ENCODE peak calls at places on chromosomes 1 and 21, in six cellular contexts. One of them, this sample, is unnamed.

GRCh38 chr1:78432016-78432415 is 58.8 kb upstream of the PTGFR start:
- DNase-seq in PC-9: no peak
- DNase-seq in fibroblast of pulmonary artery: no peak
- DNase-seq in psoas muscle: no peak
- DNase-seq in mesothelial cell of epicardium: no peak
- DNase-seq in neural progenitor cell: no peak
- DNase-seq in this sample: no peak

GRCh38 chr1:238951809-238952208 is 434.6 kb upstream of the CHRM3 start:
- DNase-seq in mesothelial cell of epicardium: no peak
- DNase-seq in psoas muscle: no peak
- DNase-seq in neural progenitor cell: peak; percentile 39
- DNase-seq in fibroblast of pulmonary artery: peak; percentile 47
- DNase-seq in PC-9: no peak
- DNase-seq in this sample: no peak

GRCh38 chr1:116667577-116668105 is at the start of gene IGSF3:
- DNase-seq in neural progenitor cell: peak; percentile 93
- DNase-seq in fibroblast of pulmonary artery: peak; percentile 33
- DNase-seq in PC-9: peak; percentile 67
- DNase-seq in psoas muscle: peak; percentile 79
- DNase-seq in mesothelial cell of epicardium: peak; percentile 71
- DNase-seq in this sample: peak; percentile 81

GRCh38 chr21:42041711-42042110 is 29.4 kb upstream of the UMODL1 start:
- DNase-seq in psoas muscle: no peak
- DNase-seq in fibroblast of pulmonary artery: no peak
- DNase-seq in neural progenitor cell: no peak
- DNase-seq in mesothelial cell of epicardium: no peak
- DNase-seq in PC-9: no peak
- DNase-seq in this sample: no peak

GRCh38 chr1:84299536-84300260 is 1.8 kb upstream of the SAMD13 start:
- DNase-seq in PC-9: no peak
- DNase-seq in mesothelial cell of epicardium: no peak
- DNase-seq in psoas muscle: no peak
- DNase-seq in fibroblast of pulmonary artery: peak; percentile 35
- DNase-seq in neural progenitor cell: no peak
- DNase-seq in this sample: no peak

GRCh38 chr1:228096416-228097332 is 6.5 kb downstream of the C1orf35 start:
- DNase-seq in fibroblast of pulmonary artery: no peak
- DNase-seq in PC-9: no peak
- DNase-seq in psoas muscle: peak; percentile 48
- DNase-seq in neural progenitor cell: no peak
- DNase-seq in mesothelial cell of epicardium: no peak
- DNase-seq in this sample: no peak

GRCh38 chr1:189405419-189405818 is 1072.2 kb downstream of the BRINP3 start:
- DNase-seq in mesothelial cell of epicardium: no peak
- DNase-seq in PC-9: no peak
- DNase-seq in psoas muscle: no peak
- DNase-seq in fibroblast of pulmonary artery: no peak
- DNase-seq in neural progenitor cell: peak; percentile 5
- DNase-seq in this sample: no peak

GRCh38 chr1:186948542-186948941 is 119.8 kb downstream of the PLA2G4A start:
- DNase-seq in neural progenitor cell: no peak
- DNase-seq in psoas muscle: no peak
- DNase-seq in fibroblast of pulmonary artery: peak; percentile 39
- DNase-seq in mesothelial cell of epicardium: no peak
- DNase-seq in PC-9: no peak
- DNase-seq in this sample: no peak

GRCh38 chr1:33182452-33182851 is 609 bp upstream of the TRIM62 start:
- DNase-seq in PC-9: no peak
- DNase-seq in neural progenitor cell: peak; percentile 45
- DNase-seq in fibroblast of pulmonary artery: peak; percentile 53
- DNase-seq in mesothelial cell of epicardium: no peak
- DNase-seq in psoas muscle: peak; percentile 68
- DNase-seq in this sample: no peak

GRCh38 chr1:88697503-88697902 is 13.4 kb downstream of the PKN2 start:
- DNase-seq in neural progenitor cell: peak; percentile 2
- DNase-seq in psoas muscle: no peak
- DNase-seq in mesothelial cell of epicardium: no peak
- DNase-seq in fibroblast of pulmonary artery: peak; percentile 32
- DNase-seq in PC-9: no peak
- DNase-seq in this sample: no peak

GRCh38 chr1:200620273-200621131 is at the start of gene KIF14:
- DNase-seq in psoas muscle: peak; percentile 96
- DNase-seq in PC-9: peak; percentile 81
- DNase-seq in mesothelial cell of epicardium: peak; percentile 87
- DNase-seq in neural progenitor cell: peak; percentile 97
- DNase-seq in fibroblast of pulmonary artery: peak; percentile 88
- DNase-seq in this sample: peak; percentile 93
- TF ChIP-seq CTCF in psoas muscle: no peak
- TF ChIP-seq CTCF in PC-9: no peak
- TF ChIP-seq CTCF in mesothelial cell of epicardium: no peak
- TF ChIP-seq CTCF in neural progenitor cell: no peak
- TF ChIP-seq CTCF in fibroblast of pulmonary artery: no peak
- TF ChIP-seq CTCF in this sample: no peak

GRCh38 chr1:179445593-179445992 is 79.8 kb downstream of the AXDND1 start:
- DNase-seq in neural progenitor cell: no peak
- DNase-seq in mesothelial cell of epicardium: no peak
- DNase-seq in psoas muscle: no peak
- DNase-seq in PC-9: no peak
- DNase-seq in fibroblast of pulmonary artery: no peak
- DNase-seq in this sample: no peak
- TF ChIP-seq CTCF in neural progenitor cell: no peak
- TF ChIP-seq CTCF in mesothelial cell of epicardium: no peak
- TF ChIP-seq CTCF in psoas muscle: no peak
- TF ChIP-seq CTCF in PC-9: no peak
- TF ChIP-seq CTCF in fibroblast of pulmonary artery: no peak
- TF ChIP-seq CTCF in this sample: no peak

DNA sequence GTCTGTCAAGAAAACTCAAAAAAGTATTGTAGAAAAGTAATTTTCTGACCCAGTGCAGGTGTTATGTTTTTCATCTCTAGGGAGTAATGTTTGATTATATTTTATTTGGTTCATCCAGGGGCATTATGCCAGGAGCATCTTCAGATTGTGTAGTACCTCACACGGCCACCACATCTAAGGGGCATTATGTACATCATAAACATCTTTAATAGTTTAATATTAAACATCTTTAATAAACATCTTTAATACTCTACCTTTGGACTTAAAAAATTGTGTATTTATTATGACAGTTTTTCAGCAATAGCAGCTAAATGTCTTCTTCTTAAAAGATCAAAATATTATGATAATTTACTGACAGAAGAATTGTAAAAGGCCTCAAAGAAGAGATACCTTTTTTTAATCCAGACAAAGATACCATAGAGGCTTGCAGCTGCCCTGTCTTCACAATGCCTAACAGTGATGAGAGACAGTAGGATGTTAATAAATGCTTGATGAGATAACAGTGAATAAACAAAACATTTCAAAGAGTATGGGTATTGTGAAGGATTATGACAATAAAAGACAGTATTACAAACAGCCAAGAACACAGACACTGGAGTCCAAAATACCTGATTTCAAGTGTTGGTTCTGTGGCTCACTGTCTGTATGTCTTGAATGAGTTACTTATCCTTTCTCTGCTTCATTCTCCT is 240.9 kb upstream of the ADGRL2 start:
- DNase-seq in mesothelial cell of epicardium: no peak
- DNase-seq in PC-9: no peak
- DNase-seq in psoas muscle: no peak
- DNase-seq in fibroblast of pulmonary artery: peak; percentile 24
- DNase-seq in neural progenitor cell: no peak
- DNase-seq in this sample: no peak
- TF ChIP-seq CTCF in mesothelial cell of epicardium: peak; percentile 45
- TF ChIP-seq CTCF in PC-9: peak; percentile 67
- TF ChIP-seq CTCF in psoas muscle: no peak
- TF ChIP-seq CTCF in fibroblast of pulmonary artery: peak; percentile 36
- TF ChIP-seq CTCF in neural progenitor cell: no peak
- TF ChIP-seq CTCF in this sample: peak; percentile 65

GRCh38 chr1:153687346-153687745 is 8.9 kb downstream of the NPR1 start:
- DNase-seq in mesothelial cell of epicardium: no peak
- DNase-seq in neural progenitor cell: no peak
- DNase-seq in psoas muscle: no peak
- DNase-seq in PC-9: no peak
- DNase-seq in fibroblast of pulmonary artery: no peak
- DNase-seq in this sample: no peak

GRCh38 chr1:153683853-153684252 is 5.4 kb downstream of the NPR1 start:
- DNase-seq in psoas muscle: no peak
- DNase-seq in PC-9: peak; percentile 50
- DNase-seq in fibroblast of pulmonary artery: peak; percentile 57
- DNase-seq in neural progenitor cell: no peak
- DNase-seq in mesothelial cell of epicardium: no peak
- DNase-seq in this sample: no peak

GRCh38 chr1:153688283-153688682 is 9.8 kb downstream of the NPR1 start:
- DNase-seq in neural progenitor cell: no peak
- DNase-seq in PC-9: no peak
- DNase-seq in psoas muscle: no peak
- DNase-seq in fibroblast of pulmonary artery: no peak
- DNase-seq in mesothelial cell of epicardium: no peak
- DNase-seq in this sample: no peak

GRCh38 chr1:153684892-153685291 is 6.4 kb downstream of the NPR1 start:
- DNase-seq in neural progenitor cell: no peak
- DNase-seq in PC-9: no peak
- DNase-seq in psoas muscle: no peak
- DNase-seq in mesothelial cell of epicardium: no peak
- DNase-seq in fibroblast of pulmonary artery: no peak
- DNase-seq in this sample: no peak

DNA sequence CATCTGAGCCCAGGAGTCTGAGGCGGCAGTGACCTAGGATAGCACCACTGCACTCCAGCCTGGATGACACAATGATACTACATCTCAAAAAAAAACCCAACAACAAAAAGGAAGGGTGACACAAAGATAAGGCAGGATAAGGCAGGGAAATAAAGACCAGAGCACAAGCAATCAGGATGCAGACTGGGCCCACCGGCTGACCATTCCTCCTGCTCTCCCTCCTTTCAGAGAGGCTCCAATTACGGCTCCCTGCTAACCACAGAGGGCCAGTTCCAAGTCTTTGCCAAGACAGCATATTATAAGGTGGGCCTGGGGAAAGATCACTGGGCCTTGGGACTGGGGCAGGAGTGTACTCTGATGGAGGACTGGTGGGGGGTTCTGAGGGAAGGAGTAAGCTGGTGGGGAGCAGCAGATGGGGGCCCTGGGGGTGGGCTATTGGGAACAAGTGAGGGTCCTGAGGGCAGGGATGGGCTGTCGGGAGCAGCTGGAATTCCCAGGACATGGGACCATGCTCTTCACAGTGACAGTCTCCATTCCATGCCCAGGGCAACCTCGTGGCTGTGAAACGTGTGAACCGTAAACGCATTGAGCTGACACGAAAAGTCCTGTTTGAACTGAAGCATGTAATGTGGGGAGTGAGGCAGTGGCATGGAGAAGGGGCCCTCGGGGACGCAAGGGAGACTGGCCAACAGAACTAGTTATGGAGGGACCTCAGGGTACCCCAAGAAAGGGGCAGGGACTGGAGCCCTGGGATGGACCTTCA is 7.3 kb downstream of the NPR1 start:
- DNase-seq in mesothelial cell of epicardium: no peak
- DNase-seq in PC-9: no peak
- DNase-seq in psoas muscle: no peak
- DNase-seq in neural progenitor cell: peak; percentile 38
- DNase-seq in fibroblast of pulmonary artery: no peak
- DNase-seq in this sample: no peak
- TF ChIP-seq CTCF in mesothelial cell of epicardium: no peak
- TF ChIP-seq CTCF in PC-9: no peak
- TF ChIP-seq CTCF in psoas muscle: no peak
- TF ChIP-seq CTCF in neural progenitor cell: no peak
- TF ChIP-seq CTCF in fibroblast of pulmonary artery: no peak
- TF ChIP-seq CTCF in this sample: no peak

GRCh38 chr1:108560143-108560429 is 186 bp downstream of the EEIG2 start:
- DNase-seq in fibroblast of pulmonary artery: no peak
- DNase-seq in mesothelial cell of epicardium: no peak
- DNase-seq in psoas muscle: no peak
- DNase-seq in neural progenitor cell: no peak
- DNase-seq in PC-9: no peak
- DNase-seq in this sample: no peak

GRCh38 chr1:108559215-108560142 is at the start of gene EEIG2:
- DNase-seq in fibroblast of pulmonary artery: peak; percentile 89
- DNase-seq in PC-9: peak; percentile 69
- DNase-seq in neural progenitor cell: peak; percentile 92
- DNase-seq in mesothelial cell of epicardium: peak; percentile 93
- DNase-seq in psoas muscle: peak; percentile 89
- DNase-seq in this sample: peak; percentile 92

GRCh38 chr1:108561731-108562326 is 1.9 kb downstream of the EEIG2 start:
- DNase-seq in fibroblast of pulmonary artery: peak; percentile 35
- DNase-seq in mesothelial cell of epicardium: peak; percentile 52
- DNase-seq in psoas muscle: peak; percentile 56
- DNase-seq in neural progenitor cell: peak; percentile 84
- DNase-seq in PC-9: peak; percentile 83
- DNase-seq in this sample: peak; percentile 68

GRCh38 chr1:108561145-108561458 is 1.2 kb downstream of the EEIG2 start:
- DNase-seq in mesothelial cell of epicardium: no peak
- DNase-seq in psoas muscle: no peak
- DNase-seq in neural progenitor cell: no peak
- DNase-seq in fibroblast of pulmonary artery: no peak
- DNase-seq in PC-9: no peak
- DNase-seq in this sample: no peak

DNA sequence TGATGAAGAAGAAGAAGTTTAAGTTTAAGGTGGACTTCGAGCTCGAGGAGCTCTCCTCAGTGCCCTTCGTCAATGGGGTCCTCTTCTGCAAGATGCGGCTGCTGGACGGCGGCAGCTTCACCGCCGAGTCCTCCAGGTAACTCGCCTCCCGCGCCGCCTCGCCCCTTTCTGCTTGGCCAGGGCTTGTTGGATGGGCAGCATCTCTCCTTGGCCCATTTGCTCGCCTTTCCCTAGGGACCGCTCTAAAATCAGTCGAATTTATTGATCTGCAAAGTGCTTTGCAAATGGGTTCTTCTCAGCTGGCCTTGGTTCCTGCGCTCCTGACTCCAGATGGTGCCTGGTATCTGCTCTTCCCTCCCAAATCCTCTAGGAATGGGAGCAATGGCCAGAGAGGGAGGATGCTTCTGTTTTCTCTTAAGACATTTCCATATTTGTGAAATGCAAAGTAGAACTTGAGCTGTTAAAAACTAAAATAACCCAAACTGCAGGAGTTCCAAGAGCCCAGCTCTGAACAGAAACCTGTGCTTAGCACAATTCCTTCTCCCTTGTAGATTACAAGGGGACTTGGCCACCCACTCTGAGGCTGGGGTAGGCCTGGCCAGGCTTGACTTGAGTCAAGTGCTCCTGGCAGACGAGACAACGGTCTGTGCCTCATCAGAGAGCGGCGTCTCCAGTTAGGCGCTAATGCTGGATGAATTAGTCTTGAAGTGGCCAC is 687 bp downstream of the EEIG2 start:
- DNase-seq in psoas muscle: peak; percentile 56
- DNase-seq in mesothelial cell of epicardium: peak; percentile 49
- DNase-seq in fibroblast of pulmonary artery: peak; percentile 59
- DNase-seq in PC-9: peak; percentile 55
- DNase-seq in neural progenitor cell: peak; percentile 70
- DNase-seq in this sample: peak; percentile 67
- TF ChIP-seq CTCF in psoas muscle: no peak
- TF ChIP-seq CTCF in mesothelial cell of epicardium: no peak
- TF ChIP-seq CTCF in fibroblast of pulmonary artery: peak; percentile 16
- TF ChIP-seq CTCF in PC-9: no peak
- TF ChIP-seq CTCF in neural progenitor cell: no peak
- TF ChIP-seq CTCF in this sample: peak; percentile 50